ENCODE peak calls at places on chromosome 3, in six cellular contexts. D is iris pigment epithelial cell; Z is left cardiac atrium; T is CD4-positive, alpha-beta memory T cell; H is SK-N-SH; X is tibial artery. A is an unnamed sample.

GRCh38 chr3:153855772-153856171 is 265.4 kb upstream of the ARHGEF26 start:
- DNase-seq in D (no peak), Z (no peak), T (no peak), H (no peak), X (no peak), A (no peak)

GRCh38 chr3:182789371-182789770 is 3.9 kb upstream of the ATP11B start:
- DNase-seq in D (peak; percentile 52), Z (no peak), T (no peak), H (no peak), X (no peak), A (no peak)

GRCh38 chr3:101803152-101803782 is 24.3 kb downstream of the NXPE3 start:
- DNase-seq in D (peak; percentile 80), Z (no peak), T (peak; percentile 71), H (peak; percentile 56), X (no peak), A (peak; percentile 57)

GRCh38 chr3:20924646-20925395 is 738.8 kb upstream of the SGO1 start:
- DNase-seq in D (no peak), Z (no peak), T (no peak), H (no peak), X (no peak), A (no peak)

GRCh38 chr3:182414586-182414985 is 378.7 kb upstream of the ATP11B start:
- DNase-seq in D (no peak), Z (no peak), T (no peak), H (no peak), X (no peak), A (no peak)

GRCh38 chr3:12817341-12817705 is 20.8 kb downstream of the CAND2 start:
- DNase-seq in D (no peak), Z (no peak), T (no peak), H (peak; percentile 43), X (no peak), A (no peak)

GRCh38 chr3:55198554-55198953 is 270.7 kb upstream of the LRTM1 start:
- DNase-seq in D (peak; percentile 90), Z (no peak), T (no peak), H (no peak), X (no peak), A (peak; percentile 81)

GRCh38 chr3:116342499-116342898 is 102.8 kb downstream of the LSAMP start:
- DNase-seq in D (no peak), Z (no peak), T (no peak), H (no peak), X (no peak), A (peak; percentile 19)

GRCh38 chr3:13080026-13080425 is 6.8 kb upstream of the IQSEC1 start:
- DNase-seq in D (no peak), Z (no peak), T (no peak), H (no peak), X (no peak), A (no peak)

GRCh38 chr3:186871403-186871924 is 29.0 kb downstream of the ADIPOQ start:
- DNase-seq in D (no peak), Z (no peak), T (no peak), H (no peak), X (no peak), A (no peak)

GRCh38 chr3:50246517-50246954 is 10.5 kb downstream of the GNAI2 start:
- DNase-seq in D (peak; percentile 95), Z (peak; percentile 77), T (peak; percentile 95), H (peak; percentile 50), X (no peak), A (peak; percentile 97)

GRCh38 chr3:71031914-71032521 is 551.5 kb downstream of the FOXP1 start:
- DNase-seq in D (no peak), Z (peak; percentile 31), T (no peak), H (no peak), X (no peak), A (no peak)

GRCh38 chr3:61531528-61531927 is 29.8 kb upstream of the PTPRG start:
- DNase-seq in D (no peak), Z (no peak), T (no peak), H (no peak), X (no peak), A (no peak)

GRCh38 chr3:191753186-191753585 is 292.2 kb downstream of the PYDC2 start:
- DNase-seq in D (no peak), Z (no peak), T (no peak), H (no peak), X (no peak), A (peak; percentile 21)

GRCh38 chr3:50550079-50550736 is 17.3 kb downstream of the C3orf18 start:
- DNase-seq in D (peak; percentile 28), Z (peak; percentile 46), T (peak; percentile 62), H (peak; percentile 86), X (no peak), A (peak; percentile 34)

GRCh38 chr3:44185396-44185915 is 56.2 kb upstream of the TOPAZ1 start:
- DNase-seq in D (no peak), Z (no peak), T (no peak), H (no peak), X (no peak), A (no peak)

GRCh38 chr3:53808496-53808895 is 37.7 kb downstream of the CHDH start:
- DNase-seq in D (no peak), Z (no peak), T (no peak), H (no peak), X (no peak), A (no peak)

GRCh38 chr3:73490453-73491311 is 134.1 kb downstream of the PDZRN3 start:
- DNase-seq in D (peak; percentile 34), Z (peak; percentile 41), T (no peak), H (no peak), X (no peak), A (no peak)

GRCh38 chr3:23036728-23037127 is 166.4 kb upstream of the UBE2E2 start:
- DNase-seq in D (no peak), Z (no peak), T (no peak), H (no peak), X (no peak), A (no peak)

GRCh38 chr3:14988988-14989394 is 41.6 kb downstream of the NR2C2 start:
- DNase-seq in D (no peak), Z (no peak), T (peak; percentile 42), H (no peak), X (no peak), A (no peak)

GRCh38 chr3:124364230-124365022 is 365.8 kb upstream of the UMPS start:
- DNase-seq in D (no peak), Z (no peak), T (no peak), H (no peak), X (no peak), A (no peak)

GRCh38 chr3:49654176-49654825 is 19.9 kb upstream of the APEH start:
- DNase-seq in D (no peak), Z (no peak), T (no peak), H (no peak), X (no peak), A (no peak)

GRCh38 chr3:102466001-102466400 is 31.2 kb downstream of the ZPLD1 start:
- DNase-seq in D (no peak), Z (no peak), T (no peak), H (no peak), X (no peak), A (no peak)

GRCh38 chr3:144499346-144499745 is 527.7 kb downstream of the DIPK2A start:
- DNase-seq in D (no peak), Z (no peak), T (no peak), H (no peak), X (no peak), A (no peak)

GRCh38 chr3:157374931-157375330 is 61.7 kb upstream of the PTX3 start:
- DNase-seq in D (no peak), Z (no peak), T (no peak), H (no peak), X (no peak), A (no peak)

GRCh38 chr3:178084938-178085816 is 451.1 kb upstream of the KCNMB2 start:
- DNase-seq in D (peak; percentile 95), Z (peak; percentile 76), T (peak; percentile 48), H (peak; percentile 70), X (peak; percentile 87), A (peak; percentile 42)

GRCh38 chr3:197465996-197466549 is 89.7 kb downstream of the BDH1 start:
- DNase-seq in D (peak; percentile 96), Z (peak; percentile 36), T (no peak), H (no peak), X (no peak), A (peak; percentile 53)

GRCh38 chr3:169751875-169752274 is 13.0 kb downstream of the TERC start:
- DNase-seq in D (no peak), Z (no peak), T (no peak), H (no peak), X (no peak), A (no peak)

GRCh38 chr3:196323723-196324122 is 5.7 kb upstream of the DYNLT2B start:
- DNase-seq in D (peak; percentile 26), Z (no peak), T (no peak), H (peak; percentile 61), X (no peak), A (no peak)

GRCh38 chr3:163508212-163508611 is 1570.1 kb downstream of the SI start:
- DNase-seq in D (no peak), Z (no peak), T (no peak), H (no peak), X (no peak), A (no peak)

GRCh38 chr3:178525180-178525704 is 11.0 kb upstream of the KCNMB2 start:
- DNase-seq in D (no peak), Z (no peak), T (no peak), H (no peak), X (no peak), A (no peak)

GRCh38 chr3:68943753-68944500 is 11.6 kb upstream of the TAFA4 start:
- DNase-seq in D (no peak), Z (no peak), T (no peak), H (no peak), X (no peak), A (no peak)

A was measured in Daoy.